ENCODE peak calls at places on chromosomes 16 and 17, in eight cellular contexts. One of them, this sample, is unnamed.

GRCh38 chr17:76191891-76192290 is 48.4 kb downstream of the RNF157 start:
- DNase-seq in iris pigment epithelial cell: no peak
- DNase-seq in GF-D8: peak
- DNase-seq in substantia nigra: no peak
- DNase-seq in NCI-H2081: no peak
- DNase-seq in mesendoderm: no peak
- DNase-seq in H1: no peak
- DNase-seq in SHP77: no peak
- DNase-seq in this sample: no peak

GRCh38 chr17:31595666-31596381 is 204.3 kb downstream of the RAB11FIP4 start:
- DNase-seq in iris pigment epithelial cell: no peak
- DNase-seq in GF-D8: no peak
- DNase-seq in substantia nigra: no peak
- DNase-seq in NCI-H2081: no peak
- DNase-seq in mesendoderm: peak
- DNase-seq in H1: no peak
- DNase-seq in SHP77: no peak
- DNase-seq in this sample: no peak

GRCh38 chr16:71974068-71974818 is 26.0 kb downstream of the PKD1L3 start:
- DNase-seq in iris pigment epithelial cell: no peak
- DNase-seq in GF-D8: no peak
- DNase-seq in substantia nigra: no peak
- DNase-seq in NCI-H2081: no peak
- DNase-seq in mesendoderm: no peak
- DNase-seq in H1: no peak
- DNase-seq in SHP77: no peak
- DNase-seq in this sample: no peak

GRCh38 chr16:83793179-83793578 is 14.6 kb upstream of the HSBP1 start:
- DNase-seq in iris pigment epithelial cell: no peak
- DNase-seq in GF-D8: no peak
- DNase-seq in substantia nigra: no peak
- DNase-seq in NCI-H2081: no peak
- DNase-seq in mesendoderm: no peak
- DNase-seq in H1: no peak
- DNase-seq in SHP77: peak
- DNase-seq in this sample: no peak

GRCh38 chr17:880871-881269 is 98.7 kb downstream of the NXN start:
- DNase-seq in iris pigment epithelial cell: no peak
- DNase-seq in GF-D8: no peak
- DNase-seq in substantia nigra: no peak
- DNase-seq in NCI-H2081: no peak
- DNase-seq in mesendoderm: peak
- DNase-seq in H1: no peak
- DNase-seq in SHP77: no peak
- DNase-seq in this sample: no peak

GRCh38 chr16:56190903-56191806 is at the start of gene GNAO1:
- DNase-seq in iris pigment epithelial cell: peak
- DNase-seq in GF-D8: no peak
- DNase-seq in substantia nigra: peak
- DNase-seq in NCI-H2081: peak
- DNase-seq in mesendoderm: peak
- DNase-seq in H1: peak
- DNase-seq in SHP77: peak
- DNase-seq in this sample: peak

GRCh38 chr16:68264128-68265077 is at the start of gene SLC7A6:
- DNase-seq in iris pigment epithelial cell: peak
- DNase-seq in GF-D8: peak
- DNase-seq in substantia nigra: peak
- DNase-seq in NCI-H2081: peak
- DNase-seq in mesendoderm: peak
- DNase-seq in H1: peak
- DNase-seq in SHP77: peak
- DNase-seq in this sample: peak

GRCh38 chr16:78576941-78577340 is 477.5 kb downstream of the WWOX start:
- DNase-seq in iris pigment epithelial cell: no peak
- DNase-seq in GF-D8: no peak
- DNase-seq in substantia nigra: no peak
- DNase-seq in NCI-H2081: no peak
- DNase-seq in mesendoderm: no peak
- DNase-seq in H1: no peak
- DNase-seq in SHP77: no peak
- DNase-seq in this sample: no peak

GRCh38 chr16:68257906-68258800 is 6.2 kb upstream of the SLC7A6 start:
- DNase-seq in iris pigment epithelial cell: peak
- DNase-seq in GF-D8: peak
- DNase-seq in substantia nigra: no peak
- DNase-seq in NCI-H2081: no peak
- DNase-seq in mesendoderm: no peak
- DNase-seq in H1: no peak
- DNase-seq in SHP77: peak
- DNase-seq in this sample: peak

GRCh38 chr16:56999409-57000270 is 10.3 kb downstream of the NLRC5 start:
- DNase-seq in iris pigment epithelial cell: no peak
- DNase-seq in GF-D8: no peak
- DNase-seq in substantia nigra: no peak
- DNase-seq in NCI-H2081: no peak
- DNase-seq in mesendoderm: no peak
- DNase-seq in H1: no peak
- DNase-seq in SHP77: no peak
- DNase-seq in this sample: no peak

GRCh38 chr17:77419547-77420475 is 279.0 kb downstream of the SEC14L1 start:
- DNase-seq in iris pigment epithelial cell: peak
- DNase-seq in GF-D8: no peak
- DNase-seq in substantia nigra: no peak
- DNase-seq in NCI-H2081: peak
- DNase-seq in mesendoderm: peak
- DNase-seq in H1: peak
- DNase-seq in SHP77: peak
- DNase-seq in this sample: no peak

GRCh38 chr17:31581022-31581483 is 189.6 kb downstream of the RAB11FIP4 start:
- DNase-seq in iris pigment epithelial cell: peak
- DNase-seq in GF-D8: no peak
- DNase-seq in substantia nigra: peak
- DNase-seq in NCI-H2081: no peak
- DNase-seq in mesendoderm: no peak
- DNase-seq in H1: no peak
- DNase-seq in SHP77: peak
- DNase-seq in this sample: no peak

GRCh38 chr17:1779571-1780074 is 17.8 kb downstream of the SERPINF1 start:
- DNase-seq in iris pigment epithelial cell: peak
- DNase-seq in GF-D8: no peak
- DNase-seq in substantia nigra: no peak
- DNase-seq in NCI-H2081: no peak
- DNase-seq in mesendoderm: no peak
- DNase-seq in H1: no peak
- DNase-seq in SHP77: no peak
- DNase-seq in this sample: peak

GRCh38 chr17:1868090-1868489 is 38.3 kb downstream of the RPA1 start:
- DNase-seq in iris pigment epithelial cell: no peak
- DNase-seq in GF-D8: no peak
- DNase-seq in substantia nigra: no peak
- DNase-seq in NCI-H2081: no peak
- DNase-seq in mesendoderm: no peak
- DNase-seq in H1: no peak
- DNase-seq in SHP77: no peak
- DNase-seq in this sample: peak

GRCh38 chr16:85206472-85207356 is 94.4 kb upstream of the CIBAR2 start:
- DNase-seq in iris pigment epithelial cell: no peak
- DNase-seq in GF-D8: no peak
- DNase-seq in substantia nigra: peak
- DNase-seq in NCI-H2081: peak
- DNase-seq in mesendoderm: no peak
- DNase-seq in H1: no peak
- DNase-seq in SHP77: no peak
- DNase-seq in this sample: no peak

GRCh38 chr16:2919511-2920255 is 8.0 kb downstream of the FLYWCH1 start:
- DNase-seq in iris pigment epithelial cell: peak
- DNase-seq in GF-D8: no peak
- DNase-seq in substantia nigra: peak
- DNase-seq in NCI-H2081: peak
- DNase-seq in mesendoderm: peak
- DNase-seq in H1: peak
- DNase-seq in SHP77: peak
- DNase-seq in this sample: peak

GRCh38 chr17:77143306-77143705 is 2.5 kb downstream of the SEC14L1 start:
- DNase-seq in iris pigment epithelial cell: no peak
- DNase-seq in GF-D8: no peak
- DNase-seq in substantia nigra: no peak
- DNase-seq in NCI-H2081: no peak
- DNase-seq in mesendoderm: no peak
- DNase-seq in H1: no peak
- DNase-seq in SHP77: no peak
- DNase-seq in this sample: no peak

GRCh38 chr17:67559381-67559966 is 158.3 kb upstream of the NOL11 start:
- DNase-seq in iris pigment epithelial cell: no peak
- DNase-seq in GF-D8: no peak
- DNase-seq in substantia nigra: no peak
- DNase-seq in NCI-H2081: no peak
- DNase-seq in mesendoderm: peak
- DNase-seq in H1: peak
- DNase-seq in SHP77: no peak
- DNase-seq in this sample: no peak

GRCh38 chr17:48551601-48552452 is 6.9 kb upstream of the HOXB2 start:
- DNase-seq in iris pigment epithelial cell: no peak
- DNase-seq in GF-D8: no peak
- DNase-seq in substantia nigra: no peak
- DNase-seq in NCI-H2081: peak
- DNase-seq in mesendoderm: no peak
- DNase-seq in H1: no peak
- DNase-seq in SHP77: no peak
- DNase-seq in this sample: no peak

GRCh38 chr17:15885770-15886169 is 59.2 kb upstream of the ADORA2B start:
- DNase-seq in iris pigment epithelial cell: peak
- DNase-seq in GF-D8: no peak
- DNase-seq in substantia nigra: no peak
- DNase-seq in NCI-H2081: no peak
- DNase-seq in mesendoderm: no peak
- DNase-seq in H1: no peak
- DNase-seq in SHP77: no peak
- DNase-seq in this sample: no peak

GRCh38 chr16:86572041-86572521 is 5.5 kb downstream of the FOXC2 start:
- DNase-seq in iris pigment epithelial cell: no peak
- DNase-seq in GF-D8: no peak
- DNase-seq in substantia nigra: no peak
- DNase-seq in NCI-H2081: no peak
- DNase-seq in mesendoderm: peak
- DNase-seq in H1: no peak
- DNase-seq in SHP77: no peak
- DNase-seq in this sample: no peak

GRCh38 chr17:13346996-13347762 is 254.6 kb downstream of the HS3ST3A1 start:
- DNase-seq in iris pigment epithelial cell: peak
- DNase-seq in GF-D8: no peak
- DNase-seq in substantia nigra: no peak
- DNase-seq in NCI-H2081: no peak
- DNase-seq in mesendoderm: peak
- DNase-seq in H1: no peak
- DNase-seq in SHP77: no peak
- DNase-seq in this sample: no peak

GRCh38 chr16:72434159-72434558 is 262.2 kb upstream of the PMFBP1 start:
- DNase-seq in iris pigment epithelial cell: peak
- DNase-seq in GF-D8: no peak
- DNase-seq in substantia nigra: no peak
- DNase-seq in NCI-H2081: no peak
- DNase-seq in mesendoderm: peak
- DNase-seq in H1: no peak
- DNase-seq in SHP77: no peak
- DNase-seq in this sample: no peak

This sample was measured in gastrocnemius medialis.